ENCODE peak calls at places on chromosomes 11 and 22, in nine cellular contexts. Z, F, Y, X, G, A, U, B and C are unnamed samples.

GRCh38 chr11:86593833-86594232 is 78.6 kb downstream of the ME3 start:
- DNase-seq in Z (no peak), F (no peak), Y (no peak), X (no peak), G (no peak), A (no peak), U (no peak), B (no peak), C (no peak)

GRCh38 chr11:102111011-102111786 is 952 bp downstream of the YAP1 start:
- DNase-seq in Z (peak; percentile 72), F (peak; percentile 88), Y (no peak), X (no peak), G (peak; percentile 11), A (peak; percentile 93), U (peak; percentile 81), B (peak; percentile 79), C (peak; percentile 95)

GRCh38 chr11:65709661-65710060 is 2.4 kb upstream of the KAT5 start:
- DNase-seq in Z (peak; percentile 45), F (no peak), Y (no peak), X (no peak), G (no peak), A (no peak), U (no peak), B (no peak), C (no peak)

GRCh38 chr11:20066783-20067156 is 93.5 kb downstream of the DBX1 start:
- DNase-seq in Z (no peak), F (no peak), Y (no peak), X (peak; percentile 2), G (no peak), A (no peak), U (no peak), B (no peak), C (no peak)

GRCh38 chr22:49243965-49244364 is 583.7 kb downstream of the BRD1 start:
- DNase-seq in Z (no peak), F (no peak), Y (no peak), X (no peak), G (no peak), A (no peak), U (no peak), B (no peak), C (no peak)

GRCh38 chr11:12087075-12087775 is 23.2 kb upstream of the MICAL2 start:
- DNase-seq in Z (peak; percentile 71), F (no peak), Y (no peak), X (peak; percentile 38), G (peak; percentile 39), A (no peak), U (peak; percentile 78), B (no peak), C (no peak)

GRCh38 chr11:56474729-56475128 is 1.6 kb upstream of the OR5M3 start:
- DNase-seq in Z (no peak), F (no peak), Y (no peak), X (no peak), G (no peak), A (no peak), U (no peak), B (no peak), C (no peak)

GRCh38 chr22:44543362-44543761 is 45.3 kb upstream of the RTL6 start:
- DNase-seq in Z (no peak), F (no peak), Y (no peak), X (no peak), G (no peak), A (no peak), U (no peak), B (no peak), C (no peak)

GRCh38 chr11:113114452-113115027 is 153.3 kb downstream of the NCAM1 start:
- DNase-seq in Z (peak; percentile 27), F (no peak), Y (no peak), X (no peak), G (no peak), A (peak; percentile 73), U (peak; percentile 8), B (peak; percentile 52), C (peak; percentile 22)

GRCh38 chr11:541433-541885 is 4.1 kb downstream of the LRRC56 start:
- DNase-seq in Z (no peak), F (no peak), Y (no peak), X (no peak), G (no peak), A (no peak), U (no peak), B (no peak), C (no peak)

GRCh38 chr11:64179221-64179620 is 6.8 kb upstream of the STIP1 start:
- DNase-seq in Z (no peak), F (no peak), Y (no peak), X (no peak), G (no peak), A (no peak), U (no peak), B (no peak), C (no peak)

GRCh38 chr22:49962751-49963646 is 2.4 kb downstream of the PIM3 start:
- DNase-seq in Z (no peak), F (peak; percentile 80), Y (no peak), X (no peak), G (no peak), A (no peak), U (no peak), B (peak; percentile 26), C (peak; percentile 24)

GRCh38 chr11:63508009-63508408 is 2.1 kb downstream of the LGALS12 start:
- DNase-seq in Z (no peak), F (no peak), Y (no peak), X (peak; percentile 28), G (no peak), A (peak; percentile 71), U (no peak), B (peak; percentile 55), C (peak; percentile 73)

GRCh38 chr11:113974741-113975470 is at the start of gene HTR3A:
- DNase-seq in Z (no peak), F (no peak), Y (no peak), X (peak; percentile 69), G (no peak), A (peak; percentile 78), U (no peak), B (peak; percentile 69), C (no peak)

GRCh38 chr11:70532066-70532440 is 133.7 kb downstream of the CTTN start:
- DNase-seq in Z (peak; percentile 51), F (no peak), Y (no peak), X (no peak), G (no peak), A (no peak), U (peak; percentile 7), B (no peak), C (no peak)

GRCh38 chr11:65251476-65251875 is 10.3 kb upstream of the POLA2 start:
- DNase-seq in Z (no peak), F (no peak), Y (no peak), X (no peak), G (no peak), A (no peak), U (peak; percentile 11), B (no peak), C (no peak)

DNA sequence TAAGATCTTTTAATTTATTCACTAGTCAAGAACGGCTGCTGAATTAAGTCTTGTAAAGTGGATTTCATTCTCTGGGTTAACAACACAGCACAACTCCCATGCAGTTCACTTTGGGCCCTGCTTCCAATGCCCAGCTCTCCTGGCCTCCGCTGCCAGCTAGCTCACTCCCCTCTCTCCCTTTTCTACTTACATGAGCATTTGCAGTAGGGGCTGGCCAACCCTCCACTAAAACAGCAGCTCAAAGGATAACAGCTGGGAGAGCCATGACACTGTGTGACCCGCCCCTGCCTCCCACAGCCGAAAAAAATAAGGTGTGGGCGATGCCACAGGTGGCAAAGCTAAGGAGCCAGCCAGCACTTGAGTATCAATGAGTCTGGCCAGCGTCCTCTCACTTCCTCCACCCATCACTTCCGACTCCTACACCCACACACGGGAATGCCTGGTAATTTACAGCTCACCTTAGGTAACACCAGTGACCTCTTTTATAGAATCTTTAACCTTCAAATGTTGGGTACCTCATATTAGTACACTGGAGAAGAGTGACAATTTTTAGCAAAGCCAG is 56.8 kb downstream of the DGCR2 start:
- DNase-seq in Z (no peak), F (peak; percentile 47), Y (no peak), X (no peak), G (no peak), A (no peak), U (no peak), B (no peak), C (no peak)
- H3K36me3 ChIP-seq in Z (peaks cover 2% of the 10 kb centered on the region), F (peaks cover 95% of the 10 kb centered on the region), Y (peaks cover 68% of the 10 kb centered on the region), X (peaks cover 4% of the 10 kb centered on the region), G (peaks cover 78% of the 10 kb centered on the region), A (no peaks in the 10 kb centered on the region), U (peaks cover 27% of the 10 kb centered on the region), B (peaks cover 97% of the 10 kb centered on the region), C (peaks cover 55% of the 10 kb centered on the region)

DNA sequence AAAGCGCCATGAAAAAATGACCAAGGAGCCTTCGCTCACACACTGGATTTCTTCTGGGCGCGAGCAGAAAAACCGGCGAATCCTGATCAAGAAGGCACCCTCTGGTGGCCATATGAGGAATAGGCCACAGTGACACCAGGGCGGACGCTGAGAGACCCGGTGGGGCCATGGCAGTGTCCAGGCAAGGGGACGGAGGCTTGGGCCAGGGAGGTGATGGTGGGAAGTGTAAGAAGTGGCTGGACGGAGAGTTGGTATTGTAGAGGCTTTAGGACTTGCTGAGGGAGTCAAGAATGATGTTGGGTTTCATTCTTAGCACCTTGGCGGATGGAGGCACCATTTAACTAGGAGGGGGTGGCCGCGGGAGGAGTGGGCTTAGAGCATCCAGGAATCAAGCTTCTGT is 16.9 kb upstream of the RAC2 start:
- DNase-seq in Z (peak; percentile 14), F (no peak), Y (peak; percentile 44), X (peak; percentile 45), G (peak; percentile 65), A (peak; percentile 82), U (peak; percentile 51), B (peak; percentile 57), C (peak; percentile 20)
- H3K4me3 ChIP-seq in Z (no peak overlapping the region), F (no peak overlapping the region), Y (no peak overlapping the region), X (no peak overlapping the region), G (no peak overlapping the region), A (no peak overlapping the region), U (no peak overlapping the region), B (no peak overlapping the region), C (no peak overlapping the region)

DNA sequence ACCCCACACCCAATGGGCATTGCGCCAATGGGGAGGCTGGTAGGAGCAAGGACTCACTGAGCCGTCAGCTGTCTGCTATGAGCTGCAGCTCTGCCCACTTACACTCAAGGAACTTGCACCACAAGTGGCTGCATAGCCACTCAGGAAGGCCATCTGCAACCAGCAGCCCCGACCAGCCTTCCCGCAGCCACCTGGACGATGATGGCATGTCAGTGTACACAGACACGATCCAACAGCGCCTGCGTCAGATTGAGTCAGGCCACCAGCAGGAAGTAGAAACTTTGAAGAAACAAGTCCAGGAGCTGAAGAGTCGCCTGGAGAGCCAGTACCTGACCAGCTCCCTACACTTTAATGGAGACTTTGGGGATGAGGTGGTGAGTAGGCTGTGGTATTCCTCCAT is 59.8 kb upstream of the HORMAD2 start:
- DNase-seq in Z (no peak), F (no peak), Y (no peak), X (no peak), G (no peak), A (no peak), U (no peak), B (no peak), C (no peak)
- H3K4me1 ChIP-seq in Z (peaks cover 23% of the 10 kb centered on the region), F (no peaks in the 10 kb centered on the region), Y (no peaks in the 10 kb centered on the region), X (no peaks in the 10 kb centered on the region), G (no peaks in the 10 kb centered on the region), A (peaks cover 10% of the 10 kb centered on the region), U (peaks cover 26% of the 10 kb centered on the region), B (no peaks in the 10 kb centered on the region), C (no peaks in the 10 kb centered on the region)

DNA sequence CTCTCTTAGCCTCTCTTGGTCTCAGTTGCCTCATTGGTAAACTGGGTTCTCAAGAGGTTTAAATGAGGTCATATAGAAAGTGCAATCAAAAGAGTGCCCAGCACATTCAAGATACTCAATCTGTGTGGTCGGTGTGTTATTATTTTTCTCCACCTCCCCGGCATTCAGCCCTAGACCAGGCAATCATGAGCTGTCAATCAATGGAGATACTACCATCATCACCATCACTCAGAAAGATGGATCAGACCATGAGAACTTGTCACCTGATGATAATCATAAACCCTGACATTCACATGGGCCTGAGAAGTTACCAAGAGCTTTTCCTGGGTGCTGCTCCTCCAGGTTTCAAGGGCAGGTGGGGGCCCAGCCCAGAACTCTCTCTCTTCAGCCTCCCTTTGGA is 166.1 kb downstream of the MN1 start:
- DNase-seq in Z (no peak), F (no peak), Y (no peak), X (no peak), G (no peak), A (no peak), U (no peak), B (no peak), C (no peak)
- H3K36me3 ChIP-seq in Z (no peaks in the 10 kb centered on the region), F (no peaks in the 10 kb centered on the region), Y (no peaks in the 10 kb centered on the region), X (no peaks in the 10 kb centered on the region), G (no peaks in the 10 kb centered on the region), A (no peaks in the 10 kb centered on the region), U (no peaks in the 10 kb centered on the region), B (no peaks in the 10 kb centered on the region), C (no peaks in the 10 kb centered on the region)